ENCODE peak calls at places on chromosomes 7 and 10, in four cellular contexts. One of them, this sample, is unnamed.

GRCh38 chr7:50791363-50791762 is 8.7 kb upstream of the GRB10 start:
- DNase-seq in EL: no peak
- DNase-seq in NCI-H1092 treated with DMSO at 0.1 percent for 48 hours: no peak
- DNase-seq in dorsolateral prefrontal cortex: no peak
- DNase-seq in this sample: no peak

GRCh38 chr7:68020102-68020501 is 1023.5 kb downstream of the TYW1 start:
- DNase-seq in NCI-H1092 treated with DMSO at 0.1 percent for 48 hours: no peak
- DNase-seq in dorsolateral prefrontal cortex: no peak
- DNase-seq in EL: no peak
- DNase-seq in this sample: no peak

GRCh38 chr7:98210513-98211220 is 572 bp upstream of the BHLHA15 start:
- DNase-seq in NCI-H1092 treated with DMSO at 0.1 percent for 48 hours: peak; percentile 7
- DNase-seq in EL: peak; percentile 36
- DNase-seq in dorsolateral prefrontal cortex: no peak
- DNase-seq in this sample: no peak

GRCh38 chr10:89869180-89869579 is 167.8 kb downstream of the KIF20B start:
- DNase-seq in dorsolateral prefrontal cortex: no peak
- DNase-seq in NCI-H1092 treated with DMSO at 0.1 percent for 48 hours: no peak
- DNase-seq in EL: no peak
- DNase-seq in this sample: no peak

GRCh38 chr7:84228526-84228925 is 33.9 kb upstream of the SEMA3A start:
- DNase-seq in EL: no peak
- DNase-seq in NCI-H1092 treated with DMSO at 0.1 percent for 48 hours: no peak
- DNase-seq in dorsolateral prefrontal cortex: no peak
- DNase-seq in this sample: no peak

GRCh38 chr7:1437155-1437880 is 22.0 kb downstream of the MICALL2 start:
- DNase-seq in dorsolateral prefrontal cortex: no peak
- DNase-seq in EL: no peak
- DNase-seq in NCI-H1092 treated with DMSO at 0.1 percent for 48 hours: no peak
- DNase-seq in this sample: no peak

GRCh38 chr10:127117125-127117524 is 79.3 kb downstream of the INSYN2A start:
- DNase-seq in dorsolateral prefrontal cortex: no peak
- DNase-seq in EL: peak; percentile 42
- DNase-seq in NCI-H1092 treated with DMSO at 0.1 percent for 48 hours: no peak
- DNase-seq in this sample: peak; percentile 15

GRCh38 chr7:24665564-24666294 is 91.5 kb downstream of the GSDME start:
- DNase-seq in NCI-H1092 treated with DMSO at 0.1 percent for 48 hours: peak; percentile 57
- DNase-seq in dorsolateral prefrontal cortex: peak; percentile 5
- DNase-seq in EL: peak; percentile 55
- DNase-seq in this sample: no peak

GRCh38 chr7:77330169-77330882 is 85.8 kb downstream of the GSAP start:
- DNase-seq in EL: peak; percentile 42
- DNase-seq in NCI-H1092 treated with DMSO at 0.1 percent for 48 hours: no peak
- DNase-seq in dorsolateral prefrontal cortex: no peak
- DNase-seq in this sample: no peak

GRCh38 chr7:100486753-100487446 is 3.2 kb downstream of the NYAP1 start:
- DNase-seq in dorsolateral prefrontal cortex: peak; percentile 55
- DNase-seq in NCI-H1092 treated with DMSO at 0.1 percent for 48 hours: no peak
- DNase-seq in EL: peak; percentile 38
- DNase-seq in this sample: no peak

GRCh38 chr7:41977165-41977651 is 259.8 kb downstream of the GLI3 start:
- DNase-seq in EL: peak; percentile 56
- DNase-seq in dorsolateral prefrontal cortex: no peak
- DNase-seq in NCI-H1092 treated with DMSO at 0.1 percent for 48 hours: peak; percentile 6
- DNase-seq in this sample: no peak

GRCh38 chr7:36119005-36119711 is 33.9 kb upstream of the EEPD1 start:
- DNase-seq in EL: peak; percentile 95
- DNase-seq in NCI-H1092 treated with DMSO at 0.1 percent for 48 hours: no peak
- DNase-seq in dorsolateral prefrontal cortex: no peak
- DNase-seq in this sample: peak; percentile 89

GRCh38 chr10:17808971-17809841 is at the start of gene MRC1:
- DNase-seq in NCI-H1092 treated with DMSO at 0.1 percent for 48 hours: no peak
- DNase-seq in dorsolateral prefrontal cortex: no peak
- DNase-seq in EL: no peak
- DNase-seq in this sample: no peak

GRCh38 chr10:117541405-117541908 is 1.1 kb upstream of the EMX2 start:
- DNase-seq in NCI-H1092 treated with DMSO at 0.1 percent for 48 hours: no peak
- DNase-seq in EL: no peak
- DNase-seq in dorsolateral prefrontal cortex: no peak
- DNase-seq in this sample: peak; percentile 11